ENCODE peak calls at places on chromosomes 6 and 20, in five cellular contexts. L is sigmoid colon; K is heart right ventricle; B is left lung; N is CD4-positive, alpha-beta T cell. C is an unnamed sample.

GRCh38 chr20:31673435-31673834 is 35.7 kb downstream of the COX4I2 start:
- DNase-seq in B (no peak), N (no peak), K (no peak), L (no peak), C (no peak)

GRCh38 chr6:816510-817084 is 123.7 kb upstream of the EXOC2 start:
- DNase-seq in K (no peak), L (no peak), N (no peak), B (no peak), C (no peak)

GRCh38 chr6:90263653-90264052 is 33.0 kb downstream of the BACH2 start:
- DNase-seq in L (no peak), B (no peak), K (no peak), N (no peak), C (no peak)

GRCh38 chr6:105875974-105876640 is 210.0 kb upstream of the PRDM1 start:
- DNase-seq in L (no peak), B (no peak), K (no peak), N (no peak), C (no peak)

GRCh38 chr6:27669798-27670301 is 196.9 kb upstream of the ZNF184 start:
- DNase-seq in K (no peak), L (no peak), B (no peak), N (no peak), C (no peak)

GRCh38 chr6:122322824-122323223 is 76.6 kb upstream of the HSF2 start:
- DNase-seq in B (no peak), N (no peak), K (no peak), L (no peak), C (no peak)

GRCh38 chr6:34839696-34840352 is 47.9 kb downstream of the BLTP3A start:
- DNase-seq in N (no peak), B (no peak), K (no peak), L (no peak), C (no peak)

GRCh38 chr6:151806757-151807512 is 547 bp upstream of the ESR1 start:
- DNase-seq in N (no peak), L (no peak), B (no peak), K (no peak), C (no peak)

GRCh38 chr6:122663981-122664380 is 53.8 kb downstream of the PKIB start:
- DNase-seq in N (no peak), B (no peak), K (no peak), L (no peak), C (no peak)

GRCh38 chr6:145110109-145110508 is 625.2 kb downstream of the EPM2A start:
- DNase-seq in L (no peak), N (no peak), K (no peak), B (no peak), C (no peak)

GRCh38 chr6:125153541-125154183 is at the start of gene TPD52L1:
- DNase-seq in N (peak; percentile 48), L (peak; percentile 87), K (peak; percentile 81), B (peak; percentile 86), C (peak; percentile 87)

GRCh38 chr20:23657202-23657601 is 19.4 kb upstream of the CST3 start:
- DNase-seq in B (no peak), N (no peak), L (no peak), K (no peak), C (no peak)

GRCh38 chr6:38688579-38689087 is 14.3 kb downstream of the GLO1 start:
- DNase-seq in N (no peak), L (no peak), B (no peak), K (peak; percentile 15), C (no peak)

GRCh38 chr20:38222231-38222922 is 38.2 kb downstream of the KIAA1755 start:
- DNase-seq in N (peak; percentile 19), L (peak; percentile 75), K (peak; percentile 57), B (peak; percentile 58), C (peak; percentile 80)

GRCh38 chr6:86456786-86457185 is 480.5 kb upstream of the HTR1E start:
- DNase-seq in N (no peak), K (no peak), L (no peak), B (no peak), C (no peak)

GRCh38 chr20:3818155-3819151 is 1.9 kb upstream of the AP5S1 start:
- DNase-seq in K (no peak), N (no peak), L (peak; percentile 85), B (peak; percentile 78), C (no peak)

GRCh38 chr20:483791-484644 is 21.7 kb upstream of the TBC1D20 start:
- DNase-seq in B (no peak), L (no peak), N (no peak), K (peak; percentile 64), C (no peak)

GRCh38 chr6:96460052-96460700 is 61.4 kb upstream of the UFL1 start:
- DNase-seq in K (no peak), B (no peak), L (no peak), N (no peak), C (no peak)

GRCh38 chr6:100685747-100686146 is 195.4 kb downstream of the ASCC3 start:
- DNase-seq in K (no peak), N (no peak), B (no peak), L (no peak), C (no peak)

GRCh38 chr20:53023717-53024116 is 51.6 kb downstream of the TSHZ2 start:
- DNase-seq in L (no peak), B (no peak), N (no peak), K (no peak), C (no peak)

GRCh38 chr20:22529150-22530019 is 55.0 kb downstream of the FOXA2 start:
- DNase-seq in N (no peak), B (no peak), K (no peak), L (no peak), C (no peak)

GRCh38 chr6:19986691-19987438 is 149.7 kb downstream of the ID4 start:
- DNase-seq in K (no peak), L (no peak), N (no peak), B (no peak), C (no peak)

GRCh38 chr20:56985286-56985685 is 281.2 kb downstream of the BMP7 start:
- DNase-seq in N (no peak), L (no peak), K (no peak), B (no peak), C (no peak)

GRCh38 chr20:24111858-24112257 is 123.3 kb upstream of the GGTLC1 start:
- DNase-seq in K (no peak), B (no peak), L (no peak), N (no peak), C (no peak)

GRCh38 chr6:4891171-4891570 is 112.7 kb downstream of the RPP40 start:
- DNase-seq in B (no peak), N (no peak), K (no peak), L (no peak), C (no peak)

GRCh38 chr20:24033151-24033550 is 44.6 kb upstream of the GGTLC1 start:
- DNase-seq in B (no peak), K (no peak), L (no peak), N (no peak), C (no peak)

GRCh38 chr6:113719545-113719944 is 137.6 kb upstream of the MARCKS start:
- DNase-seq in B (no peak), L (no peak), K (no peak), N (no peak), C (no peak)

GRCh38 chr6:160742090-160742489 is 40.0 kb downstream of the PLG start:
- DNase-seq in N (no peak), B (no peak), L (no peak), K (no peak), C (no peak)

GRCh38 chr6:95489185-95489863 is 88.0 kb upstream of the MANEA start:
- DNase-seq in K (no peak), B (no peak), N (no peak), L (no peak), C (no peak)

GRCh38 chr6:101663099-101663498 is 269.6 kb downstream of the GRIK2 start:
- DNase-seq in N (no peak), K (no peak), B (no peak), L (no peak), C (no peak)

GRCh38 chr6:38153076-38153475 is 333.5 kb downstream of the ZFAND3 start:
- DNase-seq in L (no peak), B (no peak), N (no peak), K (no peak), C (no peak)

GRCh38 chr20:62219992-62220665 is at the start of gene HRH3:
- DNase-seq in L (no peak), N (peak; percentile 53), B (no peak), K (peak; percentile 52), C (peak; percentile 83)

GRCh38 chr6:12419626-12420272 is 129.6 kb downstream of the EDN1 start:
- DNase-seq in B (no peak), L (no peak), K (no peak), N (no peak), C (no peak)

GRCh38 chr20:23156170-23156841 is 70.2 kb upstream of the CD93 start:
- DNase-seq in L (peak; percentile 77), B (peak; percentile 80), N (no peak), K (no peak), C (no peak)

GRCh38 chr6:54681987-54682386 is 164.6 kb upstream of the FAM83B start:
- DNase-seq in L (no peak), B (no peak), N (no peak), K (no peak), C (no peak)

GRCh38 chr20:35604444-35604750 is 11.2 kb upstream of the SPAG4 start:
- DNase-seq in B (no peak), N (no peak), K (no peak), L (peak; percentile 60), C (no peak)
- TF ChIP-seq CTCF in B (no peak), N (peak; percentile 19), K (peak; percentile 23), L (no peak), C (no peak)

GRCh38 chr6:150627601-150628012 is 27.9 kb downstream of the PLEKHG1 start:
- DNase-seq in L (no peak), N (no peak), K (no peak), B (no peak), C (no peak)
- TF ChIP-seq CTCF in L (no peak), N (no peak), K (no peak), B (no peak), C (no peak)

DNA sequence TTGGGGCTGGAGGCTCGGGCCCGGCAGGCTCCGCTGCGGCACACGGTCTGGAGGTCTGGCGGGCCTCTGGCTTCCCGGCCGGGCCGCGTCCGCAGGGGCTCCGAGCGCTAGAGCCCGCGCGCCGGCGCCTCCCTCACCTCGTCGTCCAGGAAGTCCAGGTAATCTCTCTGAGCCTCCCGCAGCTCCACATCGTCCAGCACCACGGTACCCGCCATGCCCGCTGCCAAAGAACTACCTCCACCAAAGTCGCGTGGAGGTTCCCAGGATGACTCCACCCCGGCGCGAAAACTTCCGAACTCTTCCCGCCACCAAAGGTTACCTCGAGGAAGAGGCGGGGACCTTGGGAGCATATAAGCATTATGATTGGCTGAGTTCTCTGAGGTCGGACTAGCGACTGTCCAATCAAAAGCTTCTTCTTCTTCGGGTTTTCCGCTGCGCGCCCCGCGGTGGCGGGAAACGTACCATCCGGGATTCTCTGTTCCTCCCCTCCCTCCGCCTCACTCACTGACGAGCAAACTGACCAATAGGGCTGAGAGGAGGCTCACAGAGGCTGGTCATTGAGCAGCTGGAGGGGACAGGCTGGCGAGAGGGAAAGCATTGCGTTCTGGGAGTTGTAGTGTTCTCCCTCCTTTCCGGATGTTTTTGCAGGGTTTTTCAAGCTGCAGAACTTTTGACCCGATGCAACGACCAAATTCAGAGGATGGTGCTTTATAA is at the start of gene MCM3:
- DNase-seq in N (peak; percentile 92), B (peak; percentile 98), L (peak; percentile 99), K (peak; percentile 94), C (peak; percentile 87)
- TF ChIP-seq CTCF in N (no peak), B (peak; percentile 4), L (no peak), K (no peak), C (no peak)

DNA sequence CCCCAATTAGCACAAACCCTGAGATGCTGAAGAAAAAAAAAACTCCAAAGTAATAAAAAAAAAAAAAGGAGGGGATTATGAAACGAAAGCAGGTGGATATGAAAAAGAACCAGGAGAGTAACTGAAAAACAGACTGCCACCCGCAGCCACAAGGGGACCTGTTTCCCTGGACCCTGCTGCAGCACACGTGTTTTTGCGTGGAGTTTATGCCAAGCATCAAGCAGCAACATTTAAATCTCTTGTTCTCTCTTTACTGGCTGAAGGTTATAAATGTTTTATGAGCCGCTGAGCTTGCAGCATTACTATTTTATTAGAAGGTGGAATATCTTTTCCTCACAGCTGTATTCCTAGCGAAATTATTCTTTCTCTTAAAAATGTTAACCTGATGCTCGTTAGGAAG is 131.6 kb upstream of the OLIG3 start:
- DNase-seq in K (no peak), N (no peak), B (no peak), L (no peak), C (no peak)
- TF ChIP-seq CTCF in K (no peak), N (no peak), B (no peak), L (no peak), C (no peak)

C was measured in mesothelial cell of epicardium.